ENCODE peak calls at places on chromosomes 12 and 14, in nine cellular contexts. I, R, K, S, G, P, X, F and A are unnamed samples.

GRCh38 chr14:74888164-74889158 is 6.7 kb downstream of the DLST start:
- DNase-seq in I (no peak), R (no peak), K (no peak), S (no peak), G (no peak), P (no peak), X (peak), F (no peak), A (no peak)

GRCh38 chr14:82313889-82314288 is 780.2 kb upstream of the SEL1L start:
- DNase-seq in I (no peak), R (no peak), K (no peak), S (no peak), G (no peak), P (no peak), X (no peak), F (no peak), A (no peak)

GRCh38 chr12:90090929-90091651 is 382.5 kb upstream of the ATP2B1 start:
- DNase-seq in I (no peak), R (no peak), K (no peak), S (no peak), G (peak), P (no peak), X (peak), F (peak), A (no peak)

GRCh38 chr14:61051046-61051445 is 70.0 kb downstream of the SLC38A6 start:
- DNase-seq in I (no peak), R (no peak), K (no peak), S (no peak), G (no peak), P (no peak), X (no peak), F (no peak), A (no peak)

GRCh38 chr14:55139696-55140509 is 10.9 kb downstream of the LGALS3 start:
- DNase-seq in I (no peak), R (no peak), K (no peak), S (no peak), G (no peak), P (no peak), X (no peak), F (no peak), A (no peak)

GRCh38 chr14:91749857-91750256 is 18.0 kb upstream of the CATSPERB start:
- DNase-seq in I (no peak), R (no peak), K (no peak), S (no peak), G (no peak), P (no peak), X (no peak), F (no peak), A (no peak)

GRCh38 chr14:46717211-46717610 is 65.6 kb upstream of the RPL10L start:
- DNase-seq in I (no peak), R (no peak), K (no peak), S (no peak), G (no peak), P (no peak), X (peak), F (no peak), A (no peak)

GRCh38 chr12:25102402-25102801 is 92.6 kb downstream of the DNAI7 start:
- DNase-seq in I (no peak), R (no peak), K (no peak), S (no peak), G (no peak), P (no peak), X (no peak), F (no peak), A (no peak)

GRCh38 chr12:42270596-42270995 is 32.5 kb upstream of the YAF2 start:
- DNase-seq in I (no peak), R (no peak), K (no peak), S (no peak), G (no peak), P (no peak), X (no peak), F (no peak), A (no peak)

GRCh38 chr12:15706010-15706676 is 83.0 kb downstream of the EPS8 start:
- DNase-seq in I (no peak), R (no peak), K (no peak), S (no peak), G (no peak), P (no peak), X (no peak), F (no peak), A (no peak)